ENCODE peak calls at places on chromosomes 4 and X, in five cellular contexts. P is H1, Y is GM12891, A is HepG2, S is GM12878. O is an unnamed sample.

GRCh38 chr4:40986375-40986774 is 228.0 kb downstream of the APBB2 start:
- DNase-seq in P (no peak), Y (no peak), A (no peak), S (no peak), O (no peak)

GRCh38 chr4:1246901-1247810 is 1.8 kb downstream of the CTBP1 start:
- DNase-seq in P (peak), Y (peak), A (no peak), S (no peak), O (peak)

GRCh38 chr4:3352918-3353594 is 60.2 kb downstream of the RGS12 start:
- DNase-seq in P (no peak), Y (no peak), A (no peak), S (no peak), O (no peak)

GRCh38 chr4:154807042-154807630 is 26.1 kb downstream of the RBM46 start:
- DNase-seq in P (no peak), Y (no peak), A (peak), S (peak), O (no peak)

GRCh38 chrX:20067709-20068315 is 48.9 kb downstream of the MAP7D2 start:
- DNase-seq in P (no peak), Y (no peak), A (no peak), S (no peak), O (no peak)

GRCh38 chr4:67084801-67085200 is 460.5 kb downstream of the CENPC start:
- DNase-seq in P (no peak), Y (no peak), A (no peak), S (no peak), O (no peak)

GRCh38 chr4:81844717-81845116 is 373.0 kb upstream of the RASGEF1B start:
- DNase-seq in P (peak), Y (peak), A (peak), S (peak), O (no peak)

GRCh38 chr4:42070463-42070862 is 80.1 kb downstream of the SLC30A9 start:
- DNase-seq in P (no peak), Y (no peak), A (no peak), S (no peak), O (no peak)

GRCh38 chr4:100591156-100591876 is 73.5 kb upstream of the EMCN start:
- DNase-seq in P (no peak), Y (no peak), A (no peak), S (no peak), O (no peak)

GRCh38 chr4:25861951-25862410 is 807 bp downstream of the SEL1L3 start:
- DNase-seq in P (peak), Y (no peak), A (no peak), S (no peak), O (no peak)

GRCh38 chr4:57291911-57292310 is 181.7 kb upstream of the IGFBP7 start:
- DNase-seq in P (no peak), Y (no peak), A (no peak), S (no peak), O (no peak)

GRCh38 chr4:2950221-2950989 is 12.8 kb downstream of the NOP14 start:
- DNase-seq in P (no peak), Y (no peak), A (no peak), S (no peak), O (no peak)

GRCh38 chrX:154116514-154116913 is 19.0 kb upstream of the MECP2 start:
- DNase-seq in P (no peak), Y (no peak), A (no peak), S (no peak), O (no peak)

GRCh38 chr4:6695660-6696581 is 2.2 kb downstream of the S100P start:
- DNase-seq in P (no peak), Y (no peak), A (peak), S (no peak), O (no peak)

GRCh38 chr4:153927546-153927945 is 138.7 kb upstream of the SFRP2 start:
- DNase-seq in P (no peak), Y (no peak), A (no peak), S (no peak), O (no peak)

GRCh38 chr4:101345271-101345595 is 2.1 kb downstream of the PPP3CA start:
- DNase-seq in P (no peak), Y (no peak), A (no peak), S (no peak), O (no peak)

GRCh38 chr4:164579270-164579942 is 174.5 kb upstream of the SMIM31 start:
- DNase-seq in P (no peak), Y (no peak), A (no peak), S (no peak), O (no peak)

GRCh38 chr4:2995546-2996265 is 32.3 kb downstream of the GRK4 start:
- DNase-seq in P (no peak), Y (no peak), A (no peak), S (no peak), O (no peak)

GRCh38 chr4:106365613-106366012 is 3.0 kb downstream of the GIMD1 start:
- DNase-seq in P (no peak), Y (no peak), A (peak), S (no peak), O (no peak)

GRCh38 chr4:95627709-95628108 is 78.9 kb upstream of the UNC5C start:
- DNase-seq in P (no peak), Y (no peak), A (no peak), S (no peak), O (no peak)

GRCh38 chr4:53702334-53703266 is 111.3 kb upstream of the LNX1 start:
- DNase-seq in P (peak), Y (peak), A (peak), S (peak), O (peak)

GRCh38 chr4:26931451-26931850 is 70.8 kb downstream of the STIM2 start:
- DNase-seq in P (no peak), Y (no peak), A (no peak), S (no peak), O (no peak)

GRCh38 chr4:185767528-185767927 is 44.5 kb downstream of the SORBS2 start:
- DNase-seq in P (no peak), Y (no peak), A (no peak), S (no peak), O (no peak)

GRCh38 chrX:56784666-56785065 is 55.6 kb downstream of the NBDY start:
- DNase-seq in P (no peak), Y (no peak), A (no peak), S (no peak), O (no peak)

GRCh38 chrX:129996120-129996519 is 13.7 kb downstream of the BCORL1 start:
- DNase-seq in P (no peak), Y (no peak), A (no peak), S (no peak), O (no peak)

GRCh38 chr4:42816189-42816588 is 76.3 kb upstream of the GRXCR1 start:
- DNase-seq in P (no peak), Y (no peak), A (no peak), S (no peak), O (no peak)

GRCh38 chr4:85452073-85452764 is 22.7 kb upstream of the ARHGAP24 start:
- DNase-seq in P (no peak), Y (no peak), A (no peak), S (no peak), O (no peak)

GRCh38 chrX:136619889-136620505 is 28.0 kb upstream of the CD40LG start:
- DNase-seq in P (no peak), Y (no peak), A (no peak), S (no peak), O (no peak)

GRCh38 chr4:97590266-97590665 is 553.0 kb downstream of the STPG2 start:
- DNase-seq in P (no peak), Y (no peak), A (no peak), S (no peak), O (no peak)
- TF ChIP-seq POLR2A in P (no peak), Y (no peak), A (no peak), S (no peak), O (no peak)

GRCh38 chrX:38468758-38469157 is 92.6 kb upstream of the TSPAN7 start:
- DNase-seq in P (no peak), Y (no peak), A (no peak), S (no peak), O (no peak)
- TF ChIP-seq POLR2AphosphoS5 in P (no peak), Y (no peak), A (no peak), S (no peak), O (no peak)

GRCh38 chrX:4978613-4979012 is 1250.1 kb downstream of the NLGN4X start:
- DNase-seq in P (no peak), Y (no peak), A (no peak), S (no peak), O (no peak)
- TF ChIP-seq TAF1 in P (no peak), Y (no peak), A (no peak), S (no peak), O (no peak)

DNA sequence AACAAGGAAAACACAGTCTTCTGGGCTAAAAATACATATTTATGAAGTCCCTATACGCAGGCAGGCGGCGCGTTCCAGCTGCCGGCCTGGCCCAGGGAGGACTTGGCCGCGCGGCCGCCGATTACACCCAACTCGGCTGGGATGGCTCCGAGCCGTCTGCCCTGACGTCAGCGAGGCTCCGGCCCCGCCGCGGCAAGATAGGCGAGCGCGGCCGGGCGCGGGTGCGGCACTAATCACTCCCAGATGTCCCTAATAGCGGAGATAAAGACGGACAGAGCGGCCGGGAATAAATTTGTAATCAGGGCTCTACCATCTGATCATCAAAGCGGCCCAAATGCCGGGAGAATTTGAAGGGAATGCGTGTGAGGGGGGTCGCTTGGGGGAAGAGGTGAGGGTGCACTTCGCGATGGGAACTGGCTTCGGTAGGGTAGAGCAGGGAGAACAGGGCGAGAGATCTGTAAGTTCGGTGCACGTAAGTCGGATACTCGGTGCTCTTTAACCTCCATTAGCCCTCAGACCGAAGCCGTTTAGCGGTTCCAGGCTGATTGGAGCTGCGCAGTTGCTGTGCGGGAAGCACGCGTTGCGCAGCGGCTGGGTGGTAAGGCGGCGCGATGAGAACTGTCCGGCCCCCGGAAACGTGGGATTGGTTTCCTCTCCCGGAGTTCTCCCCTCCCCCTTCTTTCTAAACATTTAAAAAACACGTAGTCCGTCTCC is 7.7 kb downstream of the HAND2 start:
- DNase-seq in P (peak), Y (no peak), A (no peak), S (no peak), O (no peak)
- TF ChIP-seq POLR2A in P (no peak), Y (no peak), A (no peak), S (no peak), O (no peak)

DNA sequence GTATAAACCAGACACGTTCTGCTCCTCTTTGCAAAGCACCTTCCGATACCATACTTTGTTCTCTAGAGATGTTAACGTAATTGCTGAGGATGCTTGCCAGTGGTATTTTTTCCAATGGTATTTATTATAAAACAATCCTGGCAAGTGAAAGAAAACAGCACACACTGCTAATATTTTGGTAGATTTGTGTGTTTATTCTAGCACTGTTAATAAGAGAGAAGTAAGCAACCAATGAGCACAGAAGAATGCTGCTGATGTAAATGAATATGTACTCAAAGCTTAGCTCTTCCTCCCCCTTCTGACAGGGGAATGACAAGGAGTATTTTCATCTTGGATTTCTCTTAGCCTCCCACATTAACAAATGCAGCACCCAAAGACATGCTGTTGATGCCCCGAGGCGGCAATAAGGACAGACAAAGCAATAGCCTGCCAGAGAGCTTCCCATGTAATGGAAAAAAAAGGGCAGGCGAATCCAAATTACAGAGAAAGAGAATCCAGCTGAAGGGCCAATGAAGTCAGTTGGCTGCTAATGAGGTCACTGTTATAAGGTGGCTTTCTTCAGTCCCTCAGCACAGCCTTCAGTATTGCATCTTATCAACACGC is 18.6 kb downstream of the ARHGAP6 start:
- DNase-seq in P (no peak), Y (no peak), A (no peak), S (no peak), O (no peak)
- TF ChIP-seq POLR2AphosphoS5 in P (no peak), Y (no peak), A (no peak), S (no peak), O (no peak)

GRCh38 chr4:122898370-122899150 is 23.8 kb downstream of the NUDT6 start:
- DNase-seq in P (no peak), Y (no peak), A (no peak), S (no peak), O (no peak)
- TF ChIP-seq TAF1 in P (no peak), Y (no peak), A (no peak), S (no peak), O (no peak)

DNA sequence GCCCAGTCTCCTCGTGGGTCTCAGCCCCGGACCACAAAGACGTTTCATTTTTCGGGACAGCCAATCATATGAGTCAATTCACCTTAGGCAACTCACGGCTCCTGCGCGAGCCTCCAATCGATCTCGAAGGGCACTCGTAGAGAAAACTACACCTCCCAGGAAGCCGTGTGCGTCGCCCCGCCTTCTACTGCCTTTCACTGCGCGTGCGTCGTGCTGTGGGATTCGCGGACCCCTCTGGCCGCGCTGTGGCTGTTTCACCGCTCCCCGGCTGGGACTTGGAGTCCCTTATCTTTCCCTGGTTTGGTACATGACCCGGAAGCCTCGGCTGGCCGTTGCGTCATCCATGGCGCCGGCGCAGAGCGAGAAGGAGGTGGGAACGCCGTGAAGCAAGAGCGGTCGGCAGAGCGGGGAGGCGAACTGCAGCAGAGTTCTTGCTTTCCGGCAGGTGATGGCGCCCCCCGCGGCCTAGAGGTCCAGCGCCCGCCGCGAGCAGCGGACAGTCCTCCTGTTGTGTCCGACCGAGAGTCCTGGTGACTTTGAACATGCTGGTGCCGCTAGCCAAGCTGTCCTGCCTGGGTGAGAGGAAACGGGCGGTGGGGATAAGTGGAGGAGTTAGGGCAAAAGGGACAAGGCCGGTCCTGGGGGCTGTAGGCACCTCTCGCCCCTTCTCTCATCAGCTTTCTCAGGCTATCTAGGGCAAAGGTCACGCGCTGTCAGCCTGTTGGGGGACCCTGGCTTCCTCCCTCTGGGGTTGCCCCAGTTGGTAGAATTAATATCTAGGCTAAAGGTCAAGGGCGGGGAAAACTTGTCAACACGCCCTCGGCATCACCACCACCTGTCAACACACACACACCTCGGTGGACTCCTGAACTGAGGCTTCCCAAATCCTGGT is at the start of gene ETFDH:
- DNase-seq in P (peak), Y (peak), A (peak), S (peak), O (peak)
- TF ChIP-seq POLR2A in P (no peak), Y (peak), A (peak), S (peak), O (peak)

O was measured in GM12892.